ENCODE peak calls at places on chromosomes 7 and 10, in eight cellular contexts. V is head of caudate nucleus, E is heart right ventricle, X is neural crest cell, A is AML-193, H is activated gamma-delta T cell treated with Interleukin-2 at 50 U/mL for 16 hours, W is brain pericyte, O is right lobe of liver. Y is an unnamed sample.
A peak's percentile ranks its signal among the peaks of the same experiment; 100 is the strongest.

GRCh38 chr7:155985518-155986427 is 173.5 kb upstream of the SHH start:
- DNase-seq in X (no peak), O (no peak), H (no peak), A (no peak), V (no peak), W (no peak), E (no peak), Y (no peak)

GRCh38 chr10:5466451-5466996 is 32.8 kb downstream of the CALML5 start:
- DNase-seq in A (no peak), E (no peak), W (no peak), H (no peak), V (no peak), O (peak; percentile 49), X (no peak), Y (peak; percentile 84)

GRCh38 chr7:151873402-151873965 is 3.4 kb downstream of the PRKAG2 start:
- DNase-seq in X (no peak), A (no peak), V (no peak), H (no peak), W (no peak), E (peak; percentile 57), O (no peak), Y (peak; percentile 34)

GRCh38 chr7:54878339-54878738 is 119.3 kb upstream of the SEC61G start:
- DNase-seq in E (no peak), O (no peak), W (no peak), A (no peak), X (no peak), H (no peak), V (no peak), Y (no peak)

GRCh38 chr10:28211759-28212158 is 91.1 kb downstream of the MPP7 start:
- DNase-seq in A (no peak), H (no peak), X (no peak), O (no peak), W (no peak), E (no peak), V (no peak), Y (no peak)

GRCh38 chr7:43565786-43566185 is 17.1 kb upstream of the STK17A start:
- DNase-seq in X (no peak), O (no peak), W (no peak), A (no peak), H (no peak), E (no peak), V (no peak), Y (no peak)

GRCh38 chr7:88354999-88355398 is 48.3 kb upstream of the STEAP4 start:
- DNase-seq in X (no peak), O (no peak), H (no peak), E (no peak), W (no peak), A (peak; percentile 85), V (no peak), Y (no peak)

GRCh38 chr7:43656997-43657396 is 72.3 kb downstream of the COA1 start:
- DNase-seq in E (no peak), A (no peak), X (no peak), V (no peak), O (no peak), W (no peak), H (no peak), Y (no peak)

GRCh38 chr10:34866848-34867247 is 51.8 kb upstream of the PARD3 start:
- DNase-seq in O (no peak), X (no peak), V (no peak), A (no peak), H (no peak), E (no peak), W (no peak), Y (no peak)

GRCh38 chr7:139525750-139526149 is 2.3 kb downstream of the CLEC2L start:
- DNase-seq in H (no peak), E (no peak), X (no peak), W (no peak), V (no peak), O (no peak), A (no peak), Y (no peak)

GRCh38 chr10:1607466-1607865 is 129.9 kb downstream of the ADARB2 start:
- DNase-seq in E (no peak), H (no peak), X (no peak), O (no peak), V (no peak), W (no peak), A (no peak), Y (no peak)

GRCh38 chr7:75559355-75559986 is 67.4 kb downstream of the SPDYE5 start:
- DNase-seq in H (no peak), A (no peak), X (no peak), V (no peak), W (peak; percentile 21), E (no peak), O (no peak), Y (no peak)

GRCh38 chr10:124011464-124011863 is 81.9 kb downstream of the CHST15 start:
- DNase-seq in X (no peak), A (no peak), O (no peak), E (no peak), V (no peak), H (no peak), W (no peak), Y (no peak)

GRCh38 chr10:22335204-22335956 is 9.9 kb upstream of the SPAG6 start:
- DNase-seq in X (no peak), E (peak; percentile 37), V (peak; percentile 28), W (no peak), H (peak; percentile 52), A (no peak), O (peak; percentile 50), Y (peak; percentile 68)

GRCh38 chr7:26861050-26861449 is 3.3 kb downstream of the SKAP2 start:
- DNase-seq in E (no peak), A (no peak), O (no peak), W (no peak), H (no peak), V (no peak), X (no peak), Y (no peak)

GRCh38 chr7:26487780-26488535 is 196.3 kb downstream of the SNX10 start:
- DNase-seq in A (no peak), E (no peak), O (no peak), H (no peak), V (no peak), W (no peak), X (no peak), Y (no peak)

GRCh38 chr7:121313220-121313792 is 15.5 kb upstream of the WNT16 start:
- DNase-seq in A (no peak), X (no peak), V (no peak), H (no peak), O (no peak), W (no peak), E (no peak), Y (no peak)

GRCh38 chr10:80504158-80504811 is 33.4 kb upstream of the SH2D4B start:
- DNase-seq in X (no peak), O (no peak), A (peak; percentile 29), E (no peak), W (no peak), H (no peak), V (no peak), Y (no peak)

GRCh38 chr7:41207141-41207540 is 495.7 kb downstream of the INHBA start:
- DNase-seq in W (no peak), X (no peak), H (no peak), O (no peak), A (no peak), E (no peak), V (no peak), Y (no peak)

GRCh38 chr10:77513783-77514331 is 123.8 kb downstream of the KCNMA1 start:
- DNase-seq in E (peak; percentile 42), O (peak; percentile 56), X (no peak), W (no peak), A (no peak), H (no peak), V (peak; percentile 33), Y (peak; percentile 87)

GRCh38 chr10:132590752-132591121 is 53.1 kb downstream of the INPP5A start:
- DNase-seq in A (no peak), E (no peak), X (no peak), V (no peak), O (no peak), H (no peak), W (no peak), Y (no peak)

GRCh38 chr10:1687606-1688005 is 49.7 kb downstream of the ADARB2 start:
- DNase-seq in A (no peak), H (no peak), V (no peak), O (no peak), W (no peak), E (no peak), X (no peak), Y (no peak)

GRCh38 chr10:116853287-116853686 is 4.0 kb downstream of the ENO4 start:
- DNase-seq in X (no peak), A (no peak), E (no peak), H (no peak), V (no peak), W (no peak), O (no peak), Y (no peak)

GRCh38 chr7:147245274-147245673 is 1128.7 kb downstream of the CNTNAP2 start:
- DNase-seq in O (peak; percentile 26), E (no peak), A (peak; percentile 18), W (no peak), H (no peak), V (peak; percentile 20), X (peak; percentile 31), Y (peak; percentile 22)

GRCh38 chr10:117762819-117763172 is 220.2 kb downstream of the EMX2 start:
- DNase-seq in A (no peak), V (no peak), H (no peak), O (no peak), X (no peak), W (no peak), E (no peak), Y (peak; percentile 35)

GRCh38 chr7:80428161-80429054 is 83.5 kb downstream of the GNAT3 start:
- DNase-seq in E (no peak), W (peak; percentile 30), V (no peak), A (peak; percentile 71), X (no peak), H (no peak), O (no peak), Y (peak; percentile 19)

GRCh38 chr7:88842217-88842616 is 46.7 kb upstream of the TEX47 start:
- DNase-seq in E (no peak), X (no peak), A (no peak), H (no peak), O (no peak), W (no peak), V (no peak), Y (no peak)

GRCh38 chr10:119333146-119333792 is 125.9 kb downstream of the GRK5 start:
- DNase-seq in H (peak; percentile 63), E (no peak), X (no peak), V (no peak), W (no peak), O (no peak), A (no peak), Y (no peak)

Y was measured in pancreas.